ENCODE peak calls at places on chromosomes 16 and 17, in seven cellular contexts. E, L, O, V, G, B and U are unnamed samples.

GRCh38 chr16:72241930-72242329 is 70.0 kb upstream of the PMFBP1 start:
- DNase-seq in E (no peak), L (peak; percentile 58), O (no peak), V (peak; percentile 46), G (peak; percentile 52), B (no peak), U (peak; percentile 31)

GRCh38 chr17:313231-313630 is 39.4 kb downstream of the RPH3AL start:
- DNase-seq in E (no peak), L (no peak), O (no peak), V (no peak), G (no peak), B (no peak), U (no peak)

GRCh38 chr16:2856061-2856670 is 1.8 kb downstream of the PRSS22 start:
- DNase-seq in E (no peak), L (peak; percentile 40), O (no peak), V (no peak), G (peak; percentile 81), B (no peak), U (no peak)

GRCh38 chr17:5226940-5227878 is 7.5 kb downstream of the SCIMP start:
- DNase-seq in E (no peak), L (peak; percentile 7), O (no peak), V (no peak), G (no peak), B (no peak), U (no peak)

GRCh38 chr17:44968225-44969143 is at the start of gene C1QL1:
- DNase-seq in E (peak; percentile 94), L (peak; percentile 96), O (peak; percentile 94), V (no peak), G (peak; percentile 100), B (no peak), U (peak; percentile 56)

GRCh38 chr16:4351880-4352279 is 759 bp upstream of the PAM16 start:
- DNase-seq in E (peak; percentile 36), L (no peak), O (no peak), V (no peak), G (no peak), B (no peak), U (no peak)

GRCh38 chr16:84941916-84942315 is 69.4 kb downstream of the ZDHHC7 start:
- DNase-seq in E (no peak), L (peak; percentile 45), O (no peak), V (no peak), G (no peak), B (no peak), U (no peak)

GRCh38 chr16:49581630-49582298 is 208.2 kb downstream of the C16orf78 start:
- DNase-seq in E (no peak), L (no peak), O (no peak), V (no peak), G (peak; percentile 55), B (no peak), U (no peak)

GRCh38 chr17:39617446-39618251 is 9.1 kb upstream of the PPP1R1B start:
- DNase-seq in E (peak; percentile 84), L (no peak), O (peak; percentile 66), V (no peak), G (peak; percentile 95), B (no peak), U (no peak)

GRCh38 chr16:25143898-25144297 is 32.4 kb downstream of the LCMT1 start:
- DNase-seq in E (no peak), L (peak; percentile 56), O (no peak), V (no peak), G (no peak), B (no peak), U (no peak)

DNA sequence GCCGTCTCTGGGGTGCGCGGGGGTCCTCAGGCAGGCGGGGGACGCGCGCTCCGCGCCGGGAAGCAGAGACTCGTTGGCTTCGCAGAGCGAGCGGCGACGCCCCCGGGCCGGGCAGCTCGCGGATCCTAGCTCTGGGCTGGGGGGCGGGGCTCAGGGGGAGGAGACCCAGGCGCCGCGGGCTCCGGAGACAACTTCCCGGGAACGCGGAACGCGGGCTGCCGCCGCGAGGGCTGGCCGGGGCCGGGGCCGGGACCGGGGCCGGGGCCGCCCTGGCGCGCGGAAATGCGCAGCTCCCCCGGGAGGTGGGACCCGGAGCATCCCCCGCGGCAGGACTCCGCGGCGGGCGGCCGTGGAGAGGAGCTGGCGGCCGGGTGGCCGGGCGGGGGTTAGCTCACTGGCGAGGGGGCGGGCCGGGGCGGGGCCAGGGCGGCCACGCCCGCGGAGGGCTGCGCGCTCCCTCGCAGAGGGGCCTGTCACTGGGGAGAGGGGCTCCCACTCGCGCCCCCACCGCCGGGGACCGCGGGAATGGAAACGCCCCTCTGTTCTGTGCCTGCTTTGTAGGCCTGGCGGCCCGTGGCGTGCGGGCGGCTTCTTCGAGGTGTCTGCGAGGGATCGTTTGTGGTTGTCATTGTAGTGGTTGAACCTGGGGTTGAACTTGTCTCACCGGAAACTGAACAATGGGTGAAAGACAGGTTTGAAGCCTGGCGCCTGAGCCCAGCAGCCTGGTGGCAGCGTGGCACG is at the start of gene GAS7:
- DNase-seq in E (peak; percentile 68), L (peak; percentile 75), O (peak; percentile 81), V (no peak), G (peak; percentile 65), B (no peak), U (no peak)
- H3K4me3 ChIP-seq in E (peak within 1 kb of the TSS; percentile 44), L (peak within 1 kb of the TSS; percentile 79), O (peak within 1 kb of the TSS; percentile 81), V (peak within 1 kb of the TSS; percentile 46), G (peak within 1 kb of the TSS; percentile 24), B (peak within 1 kb of the TSS; percentile 35), U (peak within 1 kb of the TSS; percentile 38)

GRCh38 chr17:61289408-61290385 is 109.9 kb upstream of the TBX2 start:
- DNase-seq in E (no peak), L (no peak), O (no peak), V (no peak), G (peak; percentile 43), B (no peak), U (no peak)
- H3K4me3 ChIP-seq in E (no peak overlapping the region), L (no peak overlapping the region), O (no peak overlapping the region), V (no peak overlapping the region), G (no peak overlapping the region), B (no peak overlapping the region), U (no peak overlapping the region)

DNA sequence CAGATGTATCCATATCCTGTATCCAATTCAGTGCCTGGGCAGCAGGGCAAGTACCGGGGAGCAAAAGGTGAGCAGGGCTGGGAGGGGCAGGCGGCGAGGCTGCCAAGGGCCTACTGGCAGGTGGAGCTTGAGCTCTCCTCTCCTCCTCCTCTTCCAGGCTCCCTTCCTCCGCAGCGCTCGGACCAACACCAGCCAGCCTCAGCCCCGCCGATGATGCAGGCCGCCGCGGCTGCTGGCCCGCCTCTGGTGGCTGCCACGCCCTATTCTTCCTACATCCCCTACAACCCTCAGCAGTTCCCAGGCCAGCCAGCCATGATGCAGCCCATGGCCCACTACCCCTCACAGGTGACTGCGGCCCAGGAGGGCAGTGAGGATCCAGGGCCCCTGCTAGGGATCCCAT is 11.6 kb downstream of the ATXN2L start:
- DNase-seq in E (no peak), L (no peak), O (no peak), V (no peak), G (no peak), B (no peak), U (no peak)
- H3K4me3 ChIP-seq in E (no peak overlapping the region), L (no peak overlapping the region), O (no peak overlapping the region), V (no peak overlapping the region), G (no peak overlapping the region), B (no peak overlapping the region), U (no peak overlapping the region)

DNA sequence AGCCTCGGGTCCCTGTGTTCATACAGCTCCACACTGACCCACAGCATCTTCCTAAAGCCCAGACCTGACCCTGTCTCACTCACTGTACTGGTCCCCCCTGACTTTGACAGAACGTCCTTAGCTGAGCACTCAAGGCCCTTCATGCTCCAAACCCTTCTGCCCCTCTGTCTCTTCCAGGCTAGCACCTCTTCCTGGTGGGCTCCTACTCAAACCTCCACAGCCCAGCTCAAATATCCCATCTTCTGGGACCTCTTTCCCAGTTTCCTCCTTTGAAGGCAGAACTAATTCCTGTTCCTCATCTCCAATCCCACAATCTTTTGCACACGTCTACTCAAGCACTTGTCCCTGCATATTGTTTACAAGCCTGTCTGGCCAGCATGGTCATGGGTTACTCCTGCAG is 8.8 kb downstream of the GRIN2C start:
- DNase-seq in E (no peak), L (no peak), O (no peak), V (no peak), G (no peak), B (no peak), U (no peak)
- H3K4me3 ChIP-seq in E (no peak overlapping the region), L (no peak overlapping the region), O (no peak overlapping the region), V (no peak overlapping the region), G (no peak overlapping the region), B (no peak overlapping the region), U (no peak overlapping the region)